ENCODE peak calls at places on chromosomes 11 and 22, in seven cellular contexts. J is EL; Y is stimulated activated CD8-positive, alpha-beta memory T cell treated with anti-CD3 and anti-CD28 coated beads, Interleukin-4, amount 100 ng/mL, for 4 hours; V is activated naive CD4-positive, alpha-beta T cell treated with anti-CD3 and anti-CD28 coated beads for 36 hours; F is fibroblast of lung; L is stimulated activated CD4-positive, alpha-beta T cell treated with anti-CD3 and anti-CD28 coated beads, TNF-alpha, amount 100 ng/mL, for 48 hours; I is non-pigmented ciliary epithelial cell. R is an unnamed sample.

GRCh38 chr22:19035474-19036228 is 86.6 kb downstream of the DGCR2 start:
- DNase-seq in J (no peak), Y (no peak), V (no peak), F (peak; percentile 8), L (no peak), I (no peak), R (no peak)

GRCh38 chr11:74685905-74686304 is 45.3 kb downstream of the CHRDL2 start:
- DNase-seq in J (no peak), Y (no peak), V (no peak), F (no peak), L (no peak), I (no peak), R (no peak)

GRCh38 chr11:76752321-76753175 is 30.6 kb upstream of the TSKU start:
- DNase-seq in J (peak; percentile 93), Y (no peak), V (no peak), F (peak; percentile 93), L (no peak), I (no peak), R (no peak)

GRCh38 chr11:6203327-6203726 is 2.0 kb upstream of the C11orf42 start:
- DNase-seq in J (no peak), Y (no peak), V (peak; percentile 29), F (no peak), L (no peak), I (no peak), R (no peak)

GRCh38 chr22:49329636-49330035 is 498.0 kb downstream of the BRD1 start:
- DNase-seq in J (no peak), Y (no peak), V (no peak), F (no peak), L (no peak), I (no peak), R (no peak)

GRCh38 chr11:40513281-40513680 is 946.2 kb downstream of the LRRC4C start:
- DNase-seq in J (no peak), Y (no peak), V (no peak), F (no peak), L (no peak), I (no peak), R (no peak)

GRCh38 chr22:22555596-22555995 is 3.5 kb downstream of the PRAME start:
- DNase-seq in J (no peak), Y (no peak), V (no peak), F (no peak), L (no peak), I (no peak), R (no peak)

GRCh38 chr22:47276219-47276843 is 513.9 kb downstream of the TBC1D22A start:
- DNase-seq in J (no peak), Y (no peak), V (no peak), F (peak; percentile 56), L (no peak), I (no peak), R (no peak)

GRCh38 chr11:44280257-44280656 is 29.7 kb downstream of the ALX4 start:
- DNase-seq in J (no peak), Y (no peak), V (no peak), F (no peak), L (no peak), I (no peak), R (no peak)

GRCh38 chr11:2582436-2582931 is 117.3 kb downstream of the KCNQ1OT1 start:
- DNase-seq in J (no peak), Y (no peak), V (no peak), F (no peak), L (no peak), I (no peak), R (no peak)

GRCh38 chr11:20634044-20634443 is 34.6 kb downstream of the SLC6A5 start:
- DNase-seq in J (no peak), Y (no peak), V (no peak), F (no peak), L (no peak), I (no peak), R (no peak)

GRCh38 chr22:33921576-33922181 is 1.4 kb upstream of the LARGE1 start:
- DNase-seq in J (no peak), Y (no peak), V (peak; percentile 13), F (peak; percentile 61), L (no peak), I (no peak), R (peak; percentile 48)

GRCh38 chr11:199004-199581 is 6.2 kb downstream of the SCGB1C1 start:
- DNase-seq in J (no peak), Y (no peak), V (no peak), F (no peak), L (no peak), I (no peak), R (no peak)

GRCh38 chr11:60098508-60098907 is 10.0 kb downstream of the MS4A2 start:
- DNase-seq in J (no peak), Y (no peak), V (no peak), F (no peak), L (no peak), I (no peak), R (peak; percentile 23)

GRCh38 chr11:86174101-86175046 is 70.2 kb upstream of the EED start:
- DNase-seq in J (peak; percentile 99), Y (no peak), V (no peak), F (peak; percentile 97), L (no peak), I (peak; percentile 92), R (no peak)

GRCh38 chr22:16933924-16934282 is 74.1 kb downstream of the GAB4 start:
- DNase-seq in J (no peak), Y (no peak), V (no peak), F (no peak), L (no peak), I (no peak), R (no peak)

GRCh38 chr22:36002861-36003260 is 25.8 kb downstream of the RBFOX2 start:
- DNase-seq in J (no peak), Y (no peak), V (no peak), F (no peak), L (no peak), I (no peak), R (no peak)

GRCh38 chr22:31036671-31037550 is 44.2 kb upstream of the SMTN start:
- DNase-seq in J (peak; percentile 81), Y (no peak), V (no peak), F (peak; percentile 65), L (no peak), I (no peak), R (no peak)

GRCh38 chr11:78800756-78801155 is 226.1 kb upstream of the NARS2 start:
- DNase-seq in J (no peak), Y (no peak), V (no peak), F (peak; percentile 54), L (no peak), I (no peak), R (no peak)

GRCh38 chr11:14672635-14673034 is 29.0 kb downstream of the PDE3B start:
- DNase-seq in J (no peak), Y (no peak), V (no peak), F (peak; percentile 67), L (no peak), I (no peak), R (no peak)